ENCODE peak calls at places on chromosome 21, in eight cellular contexts. D is keratinocyte; A is SK-N-SH; O is CD8-positive, alpha-beta T cell; Y is pancreas; R is suprapubic skin; V is lung; T is esophagus squamous epithelium. F is an unnamed sample.
A peak's percentile ranks its signal among the peaks of the same experiment; 100 is the strongest.

GRCh38 chr21:43692949-43693348 is 26.0 kb upstream of the PDXK start:
- DNase-seq in A (no peak), T (no peak), O (no peak), V (no peak), Y (peak; percentile 31), R (no peak), D (no peak), F (no peak)

GRCh38 chr21:32653326-32653901 is 41.2 kb upstream of the CFAP298 start:
- DNase-seq in Y (no peak), T (no peak), O (no peak), A (peak; percentile 72), R (no peak), D (no peak), V (no peak), F (peak; percentile 3)

GRCh38 chr21:15063821-15064575 is 802 bp downstream of the NRIP1 start:
- DNase-seq in D (no peak), R (peak; percentile 77), A (peak; percentile 35), V (peak; percentile 58), T (no peak), Y (peak; percentile 81), O (no peak), F (no peak)

GRCh38 chr21:44878053-44878982 is 4.8 kb upstream of the PTTG1IP start:
- DNase-seq in Y (no peak), T (no peak), R (no peak), A (no peak), O (no peak), D (no peak), V (no peak), F (no peak)

GRCh38 chr21:16983425-16983824 is 529.4 kb upstream of the CXADR start:
- DNase-seq in V (no peak), R (no peak), T (no peak), Y (no peak), A (no peak), O (no peak), D (no peak), F (no peak)

GRCh38 chr21:43991447-43991991 is 20.6 kb upstream of the TRAPPC10 start:
- DNase-seq in T (no peak), D (no peak), R (no peak), O (no peak), Y (peak; percentile 51), A (no peak), V (no peak), F (no peak)

GRCh38 chr21:44789880-44790279 is 11.7 kb downstream of the UBE2G2 start:
- DNase-seq in A (no peak), V (no peak), T (no peak), Y (no peak), D (no peak), R (no peak), O (no peak), F (peak; percentile 23)

GRCh38 chr21:35658242-35658641 is 402.1 kb downstream of the SETD4 start:
- DNase-seq in D (no peak), R (no peak), Y (no peak), A (no peak), V (no peak), T (no peak), O (no peak), F (peak; percentile 96)

GRCh38 chr21:44329086-44329889 is 9.9 kb downstream of the CFAP410 start:
- DNase-seq in R (no peak), D (no peak), T (no peak), Y (no peak), A (peak; percentile 86), V (no peak), O (no peak), F (no peak)

GRCh38 chr21:32096411-32096810 is 182.4 kb downstream of the MIS18A start:
- DNase-seq in A (peak; percentile 56), T (no peak), D (no peak), R (no peak), Y (no peak), V (no peak), O (no peak), F (no peak)

GRCh38 chr21:33022828-33023573 is 2.7 kb upstream of the OLIG2 start:
- DNase-seq in A (peak; percentile 28), Y (no peak), V (no peak), R (no peak), D (no peak), O (no peak), T (no peak), F (no peak)

GRCh38 chr21:14985306-14985705 is 79.5 kb downstream of the NRIP1 start:
- DNase-seq in T (no peak), O (no peak), V (no peak), R (no peak), A (no peak), Y (no peak), D (no peak), F (no peak)

GRCh38 chr21:33554236-33554981 is 11.6 kb downstream of the SON start:
- DNase-seq in R (no peak), A (no peak), Y (no peak), V (no peak), D (no peak), T (no peak), O (no peak), F (no peak)

GRCh38 chr21:39187141-39187540 is 3.9 kb upstream of the PSMG1 start:
- DNase-seq in T (no peak), A (no peak), V (no peak), O (no peak), D (no peak), Y (no peak), R (no peak), F (no peak)

GRCh38 chr21:18340387-18340942 is 63.1 kb downstream of the TMPRSS15 start:
- DNase-seq in O (no peak), R (no peak), T (no peak), D (no peak), Y (no peak), V (no peak), A (no peak), F (no peak)

GRCh38 chr21:38631676-38632075 is 133.4 kb upstream of the ERG start:
- DNase-seq in T (no peak), D (no peak), V (no peak), Y (no peak), O (no peak), A (no peak), R (no peak), F (no peak)

GRCh38 chr21:32800056-32800455 is 28.5 kb upstream of the PAXBP1 start:
- DNase-seq in V (no peak), O (no peak), R (no peak), D (no peak), Y (no peak), T (no peak), A (no peak), F (no peak)

GRCh38 chr21:19261731-19262367 is 858.3 kb upstream of the TMPRSS15 start:
- DNase-seq in A (no peak), R (no peak), D (no peak), V (no peak), O (no peak), T (no peak), Y (no peak), F (no peak)

GRCh38 chr21:21818898-21819297 is 820.7 kb downstream of the NCAM2 start:
- DNase-seq in A (peak; percentile 38), T (no peak), R (no peak), V (no peak), Y (no peak), D (no peak), O (no peak), F (no peak)

GRCh38 chr21:33944185-33944763 is 28.7 kb upstream of the ATP5PO start:
- DNase-seq in T (no peak), O (no peak), Y (no peak), D (no peak), V (no peak), R (no peak), A (no peak), F (no peak)

GRCh38 chr21:16829532-16829931 is 683.3 kb upstream of the CXADR start:
- DNase-seq in T (no peak), A (no peak), Y (no peak), V (no peak), O (no peak), R (no peak), D (no peak), F (no peak)

DNA sequence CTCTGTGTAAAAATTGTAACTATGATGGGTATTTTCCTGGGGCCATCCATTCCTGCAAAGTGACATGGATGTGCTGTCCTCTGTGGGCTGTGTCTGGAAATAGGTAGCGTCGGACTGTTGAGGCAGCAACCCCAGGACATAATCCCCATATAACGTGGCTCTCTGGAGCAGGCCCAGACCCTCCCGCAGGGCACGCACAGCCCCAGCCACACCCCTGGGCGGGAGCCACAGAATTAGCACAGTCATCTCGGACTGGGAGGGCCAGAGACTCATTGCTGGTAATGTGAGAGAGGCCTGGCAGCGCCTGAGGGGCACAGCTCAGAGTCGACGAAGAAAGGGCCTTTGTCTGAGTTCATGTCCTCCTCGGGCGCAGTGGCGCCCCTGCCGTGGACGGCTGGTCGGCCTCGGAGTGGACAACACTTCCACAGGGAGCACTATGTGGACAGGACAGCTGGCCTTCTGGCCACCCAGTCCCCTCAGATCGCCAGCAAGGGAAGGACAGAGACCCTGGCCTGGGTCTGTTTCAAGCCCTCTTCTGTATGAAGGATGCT is 20.1 kb downstream of the SIM2 start:
- DNase-seq in V (no peak), R (peak; percentile 65), A (no peak), T (no peak), D (peak; percentile 61), O (no peak), Y (no peak), F (no peak)
- H3K4me3 ChIP-seq in V (no peak overlapping the region), R (no peak overlapping the region), A (no peak overlapping the region), T (no peak overlapping the region), D (no peak overlapping the region), O (no peak overlapping the region), Y (no peak overlapping the region), F (no peak overlapping the region)

DNA sequence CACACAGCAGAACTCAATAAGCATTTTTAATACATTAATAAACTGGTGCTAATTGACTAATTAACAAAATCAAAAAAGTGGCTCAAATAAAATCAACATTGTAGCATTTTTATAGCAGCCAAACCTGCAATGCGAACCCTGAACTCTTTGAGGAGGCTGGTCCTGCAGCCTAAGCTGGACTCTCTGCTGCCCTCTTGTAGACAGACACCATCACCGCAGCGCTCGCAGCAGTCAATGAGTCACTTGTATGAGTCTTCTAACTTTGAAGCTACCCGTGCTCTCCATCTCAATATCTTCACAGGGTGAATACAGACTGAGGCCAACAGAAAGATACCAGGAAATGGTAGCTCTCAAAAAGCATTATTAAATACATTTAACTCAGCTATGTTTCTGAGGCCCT is 9.7 kb upstream of the KRTAP7-1 start:
- DNase-seq in A (peak; percentile 25), Y (peak; percentile 69), R (no peak), D (no peak), O (no peak), T (no peak), V (no peak), F (no peak)
- TF ChIP-seq CTCF in A (peak; percentile 61), Y (no peak), R (no peak), D (peak; percentile 50), O (no peak), T (no peak), V (no peak), F (peak; percentile 42)

GRCh38 chr21:25396135-25396711 is 211.1 kb downstream of the MRPL39 start:
- DNase-seq in V (no peak), Y (no peak), O (no peak), T (no peak), D (no peak), R (no peak), A (no peak), F (no peak)
- H3K4me3 ChIP-seq in V (no peak overlapping the region), Y (no peak overlapping the region), O (no peak overlapping the region), T (no peak overlapping the region), D (no peak overlapping the region), R (no peak overlapping the region), A (no peak overlapping the region), F (no peak overlapping the region)

DNA sequence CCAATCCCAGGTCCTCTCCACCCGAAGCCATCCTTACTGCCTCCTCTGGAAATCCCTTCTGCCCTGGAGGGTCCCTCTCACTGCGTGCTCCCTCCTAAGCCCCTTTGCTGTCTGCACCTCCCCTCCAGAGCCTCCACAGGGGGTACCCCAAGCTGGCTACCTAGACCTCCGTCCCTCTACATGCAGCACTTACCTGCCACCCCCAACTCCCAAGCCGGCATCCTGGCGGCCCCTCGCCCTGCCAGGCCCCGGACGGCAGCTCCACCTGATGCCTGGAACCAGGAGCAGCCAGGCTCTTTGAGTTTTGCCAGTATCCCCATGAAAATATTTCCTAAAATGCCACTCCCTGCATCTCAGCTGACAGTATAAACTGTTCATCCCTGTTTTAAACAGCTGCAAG is 4.1 kb downstream of the PRDM15 start:
- DNase-seq in Y (no peak), R (no peak), V (no peak), O (no peak), T (no peak), A (no peak), D (no peak), F (no peak)
- TF ChIP-seq CTCF in Y (no peak), R (no peak), V (no peak), O (no peak), T (no peak), A (no peak), D (no peak), F (no peak)

F was measured in astrocyte of the cerebellum.